ENCODE peak calls at places on chromosomes 3 and 15, in eight cellular contexts. One of them, this sample, is unnamed.
A peak's percentile ranks its signal among the peaks of the same experiment; 100 is the strongest.

GRCh38 chr15:22903961-22904534 is 65.6 kb downstream of the NIPA2 start:
- DNase-seq in activated gamma-delta T cell treated with Interleukin-2 at 50 U/mL for 16 hours: no peak
- DNase-seq in C1 segment of cervical spinal cord: no peak
- DNase-seq in brain microvascular endothelial cell: no peak
- DNase-seq in iris pigment epithelial cell: no peak
- DNase-seq in neural crest cell: no peak
- DNase-seq in EL: no peak
- DNase-seq in central memory CD4-positive, alpha-beta T cell: no peak
- DNase-seq in this sample: peak; percentile 61

GRCh38 chr3:196654691-196655090 is 15.2 kb downstream of the NRROS start:
- DNase-seq in activated gamma-delta T cell treated with Interleukin-2 at 50 U/mL for 16 hours: no peak
- DNase-seq in C1 segment of cervical spinal cord: no peak
- DNase-seq in brain microvascular endothelial cell: no peak
- DNase-seq in iris pigment epithelial cell: no peak
- DNase-seq in neural crest cell: no peak
- DNase-seq in EL: peak; percentile 26
- DNase-seq in central memory CD4-positive, alpha-beta T cell: no peak
- DNase-seq in this sample: no peak

GRCh38 chr15:23565395-23566069 is at the start of gene MKRN3:
- DNase-seq in activated gamma-delta T cell treated with Interleukin-2 at 50 U/mL for 16 hours: peak; percentile 5
- DNase-seq in C1 segment of cervical spinal cord: peak; percentile 48
- DNase-seq in brain microvascular endothelial cell: no peak
- DNase-seq in iris pigment epithelial cell: peak; percentile 87
- DNase-seq in neural crest cell: peak; percentile 43
- DNase-seq in EL: peak; percentile 74
- DNase-seq in central memory CD4-positive, alpha-beta T cell: peak; percentile 28
- DNase-seq in this sample: peak; percentile 53

GRCh38 chr3:154538566-154539360 is 108.8 kb upstream of the GPR149 start:
- DNase-seq in activated gamma-delta T cell treated with Interleukin-2 at 50 U/mL for 16 hours: no peak
- DNase-seq in C1 segment of cervical spinal cord: no peak
- DNase-seq in brain microvascular endothelial cell: no peak
- DNase-seq in iris pigment epithelial cell: no peak
- DNase-seq in neural crest cell: no peak
- DNase-seq in EL: no peak
- DNase-seq in central memory CD4-positive, alpha-beta T cell: no peak
- DNase-seq in this sample: no peak

GRCh38 chr15:55915221-55915620 is 78.2 kb downstream of the NEDD4 start:
- DNase-seq in activated gamma-delta T cell treated with Interleukin-2 at 50 U/mL for 16 hours: no peak
- DNase-seq in C1 segment of cervical spinal cord: no peak
- DNase-seq in brain microvascular endothelial cell: no peak
- DNase-seq in iris pigment epithelial cell: no peak
- DNase-seq in neural crest cell: no peak
- DNase-seq in EL: peak; percentile 31
- DNase-seq in central memory CD4-positive, alpha-beta T cell: no peak
- DNase-seq in this sample: no peak

GRCh38 chr15:50044904-50045303 is 74.1 kb downstream of the ATP8B4 start:
- DNase-seq in activated gamma-delta T cell treated with Interleukin-2 at 50 U/mL for 16 hours: no peak
- DNase-seq in C1 segment of cervical spinal cord: no peak
- DNase-seq in brain microvascular endothelial cell: no peak
- DNase-seq in iris pigment epithelial cell: no peak
- DNase-seq in neural crest cell: no peak
- DNase-seq in EL: no peak
- DNase-seq in central memory CD4-positive, alpha-beta T cell: no peak
- DNase-seq in this sample: no peak

GRCh38 chr3:123733805-123734526 is 149.1 kb upstream of the HACD2 start:
- DNase-seq in activated gamma-delta T cell treated with Interleukin-2 at 50 U/mL for 16 hours: no peak
- DNase-seq in C1 segment of cervical spinal cord: no peak
- DNase-seq in brain microvascular endothelial cell: peak; percentile 84
- DNase-seq in iris pigment epithelial cell: peak; percentile 90
- DNase-seq in neural crest cell: no peak
- DNase-seq in EL: peak; percentile 96
- DNase-seq in central memory CD4-positive, alpha-beta T cell: no peak
- DNase-seq in this sample: no peak

GRCh38 chr3:186380622-186381380 is 18.8 kb upstream of the DGKG start:
- DNase-seq in activated gamma-delta T cell treated with Interleukin-2 at 50 U/mL for 16 hours: no peak
- DNase-seq in C1 segment of cervical spinal cord: no peak
- DNase-seq in brain microvascular endothelial cell: peak; percentile 35
- DNase-seq in iris pigment epithelial cell: peak; percentile 26
- DNase-seq in neural crest cell: no peak
- DNase-seq in EL: no peak
- DNase-seq in central memory CD4-positive, alpha-beta T cell: no peak
- DNase-seq in this sample: no peak